ENCODE peak calls at places on chromosomes 12 and 14, in nine cellular contexts. One of them, this sample, is unnamed.

GRCh38 chr12:106074706-106075392 is 63.9 kb downstream of the NUAK1 start:
- DNase-seq in activated naive CD4-positive, alpha-beta T cell: no peak
- DNase-seq in kidney: no peak
- DNase-seq in HFFc6: peak
- DNase-seq in stimulated activated CD8-positive, alpha-beta memory T cell treated with anti-CD3 and anti-CD28 coated beads, Interleukin-2, amount 100 ng/mL, for 1 hour: no peak
- DNase-seq in WTC11: no peak
- DNase-seq in globus pallidus: no peak
- DNase-seq in lower leg skin: peak
- DNase-seq in SJSA1: peak
- DNase-seq in this sample: no peak

GRCh38 chr12:47988073-47989022 is 15.9 kb downstream of the COL2A1 start:
- DNase-seq in HFFc6: no peak
- DNase-seq in globus pallidus: no peak
- DNase-seq in kidney: peak
- DNase-seq in stimulated activated CD8-positive, alpha-beta memory T cell treated with anti-CD3 and anti-CD28 coated beads, Interleukin-2, amount 100 ng/mL, for 1 hour: no peak
- DNase-seq in WTC11: peak
- DNase-seq in SJSA1: no peak
- DNase-seq in lower leg skin: no peak
- DNase-seq in activated naive CD4-positive, alpha-beta T cell: no peak
- DNase-seq in this sample: no peak

GRCh38 chr12:6053541-6053940 is 70.9 kb downstream of the VWF start:
- DNase-seq in HFFc6: peak
- DNase-seq in WTC11: no peak
- DNase-seq in activated naive CD4-positive, alpha-beta T cell: no peak
- DNase-seq in globus pallidus: no peak
- DNase-seq in SJSA1: no peak
- DNase-seq in lower leg skin: no peak
- DNase-seq in stimulated activated CD8-positive, alpha-beta memory T cell treated with anti-CD3 and anti-CD28 coated beads, Interleukin-2, amount 100 ng/mL, for 1 hour: no peak
- DNase-seq in kidney: no peak
- DNase-seq in this sample: no peak

GRCh38 chr12:120598674-120599463 is 17.7 kb upstream of the POP5 start:
- DNase-seq in HFFc6: peak
- DNase-seq in SJSA1: peak
- DNase-seq in stimulated activated CD8-positive, alpha-beta memory T cell treated with anti-CD3 and anti-CD28 coated beads, Interleukin-2, amount 100 ng/mL, for 1 hour: no peak
- DNase-seq in activated naive CD4-positive, alpha-beta T cell: no peak
- DNase-seq in WTC11: no peak
- DNase-seq in globus pallidus: no peak
- DNase-seq in kidney: peak
- DNase-seq in lower leg skin: no peak
- DNase-seq in this sample: peak

GRCh38 chr12:13530966-13531365 is 334.4 kb downstream of the EMP1 start:
- DNase-seq in activated naive CD4-positive, alpha-beta T cell: no peak
- DNase-seq in lower leg skin: no peak
- DNase-seq in globus pallidus: peak
- DNase-seq in WTC11: no peak
- DNase-seq in HFFc6: no peak
- DNase-seq in kidney: no peak
- DNase-seq in stimulated activated CD8-positive, alpha-beta memory T cell treated with anti-CD3 and anti-CD28 coated beads, Interleukin-2, amount 100 ng/mL, for 1 hour: no peak
- DNase-seq in SJSA1: no peak
- DNase-seq in this sample: no peak

GRCh38 chr12:13124661-13125505 is 21.4 kb upstream of the GSG1 start:
- DNase-seq in globus pallidus: no peak
- DNase-seq in kidney: no peak
- DNase-seq in HFFc6: peak
- DNase-seq in WTC11: no peak
- DNase-seq in stimulated activated CD8-positive, alpha-beta memory T cell treated with anti-CD3 and anti-CD28 coated beads, Interleukin-2, amount 100 ng/mL, for 1 hour: no peak
- DNase-seq in activated naive CD4-positive, alpha-beta T cell: no peak
- DNase-seq in lower leg skin: no peak
- DNase-seq in SJSA1: peak
- DNase-seq in this sample: no peak

GRCh38 chr14:72975776-72976175 is 49.5 kb downstream of the DCAF4 start:
- DNase-seq in SJSA1: no peak
- DNase-seq in activated naive CD4-positive, alpha-beta T cell: no peak
- DNase-seq in globus pallidus: no peak
- DNase-seq in kidney: no peak
- DNase-seq in lower leg skin: no peak
- DNase-seq in stimulated activated CD8-positive, alpha-beta memory T cell treated with anti-CD3 and anti-CD28 coated beads, Interleukin-2, amount 100 ng/mL, for 1 hour: no peak
- DNase-seq in WTC11: no peak
- DNase-seq in HFFc6: no peak
- DNase-seq in this sample: no peak

GRCh38 chr12:39626033-39626814 is 6.6 kb upstream of the ABCD2 start:
- DNase-seq in kidney: peak
- DNase-seq in SJSA1: no peak
- DNase-seq in HFFc6: no peak
- DNase-seq in WTC11: peak
- DNase-seq in lower leg skin: peak
- DNase-seq in activated naive CD4-positive, alpha-beta T cell: no peak
- DNase-seq in globus pallidus: no peak
- DNase-seq in stimulated activated CD8-positive, alpha-beta memory T cell treated with anti-CD3 and anti-CD28 coated beads, Interleukin-2, amount 100 ng/mL, for 1 hour: no peak
- DNase-seq in this sample: no peak

GRCh38 chr12:47772738-47773061 is 338 bp upstream of the SLC48A1 start:
- DNase-seq in lower leg skin: no peak
- DNase-seq in WTC11: no peak
- DNase-seq in stimulated activated CD8-positive, alpha-beta memory T cell treated with anti-CD3 and anti-CD28 coated beads, Interleukin-2, amount 100 ng/mL, for 1 hour: no peak
- DNase-seq in globus pallidus: no peak
- DNase-seq in activated naive CD4-positive, alpha-beta T cell: no peak
- DNase-seq in kidney: no peak
- DNase-seq in HFFc6: no peak
- DNase-seq in SJSA1: no peak
- DNase-seq in this sample: no peak